ENCODE peak calls at places on chromosomes 1 and 21, in four cellular contexts. Q is H7; S is CD4-positive, CD25-positive, alpha-beta regulatory T cell; A is heart left ventricle. O is an unnamed sample.

GRCh38 chr1:12178511-12178910 is 11.7 kb downstream of the TNFRSF1B start:
- DNase-seq in S (no peak), A (no peak), Q (no peak), O (no peak)

GRCh38 chr1:20376880-20377494 is 86.3 kb downstream of the VWA5B1 start:
- DNase-seq in A (no peak), Q (peak), S (peak), O (peak)

GRCh38 chr1:111989531-111990025 is at the start of gene KCND3:
- DNase-seq in Q (peak), A (peak), S (peak), O (no peak)

GRCh38 chr21:45996311-45997204 is 15.0 kb downstream of the COL6A1 start:
- DNase-seq in A (peak), S (no peak), Q (no peak), O (no peak)

GRCh38 chr1:1004780-1005697 is 5.1 kb upstream of the HES4 start:
- DNase-seq in Q (peak), A (no peak), S (no peak), O (no peak)

GRCh38 chr1:199550384-199551067 is 477.0 kb upstream of the NR5A2 start:
- DNase-seq in A (no peak), S (no peak), Q (no peak), O (peak)

GRCh38 chr1:29754608-29755375 is 518.5 kb downstream of the PTPRU start:
- DNase-seq in S (no peak), A (no peak), Q (peak), O (no peak)

GRCh38 chr1:54464477-54465146 is 58.4 kb upstream of the SSBP3 start:
- DNase-seq in A (no peak), S (no peak), Q (no peak), O (no peak)

GRCh38 chr1:39258146-39258924 is 53.8 kb downstream of the MACF1 start:
- DNase-seq in A (peak), Q (peak), S (peak), O (peak)

GRCh38 chr1:1230656-1231399 is 973 bp downstream of the SDF4 start:
- DNase-seq in A (no peak), S (no peak), Q (no peak), O (peak)

GRCh38 chr1:155569988-155570592 is 7.5 kb upstream of the ASH1L start:
- DNase-seq in A (no peak), Q (no peak), S (no peak), O (no peak)

GRCh38 chr1:219401723-219402431 is 211.0 kb downstream of the ZC3H11B start:
- DNase-seq in Q (no peak), A (no peak), S (no peak), O (peak)

GRCh38 chr1:199684686-199685273 is 342.7 kb upstream of the NR5A2 start:
- DNase-seq in A (no peak), Q (peak), S (peak), O (peak)

GRCh38 chr21:44353200-44353970 is at the start of gene TRPM2:
- DNase-seq in S (peak), Q (peak), A (peak), O (no peak)

DNA sequence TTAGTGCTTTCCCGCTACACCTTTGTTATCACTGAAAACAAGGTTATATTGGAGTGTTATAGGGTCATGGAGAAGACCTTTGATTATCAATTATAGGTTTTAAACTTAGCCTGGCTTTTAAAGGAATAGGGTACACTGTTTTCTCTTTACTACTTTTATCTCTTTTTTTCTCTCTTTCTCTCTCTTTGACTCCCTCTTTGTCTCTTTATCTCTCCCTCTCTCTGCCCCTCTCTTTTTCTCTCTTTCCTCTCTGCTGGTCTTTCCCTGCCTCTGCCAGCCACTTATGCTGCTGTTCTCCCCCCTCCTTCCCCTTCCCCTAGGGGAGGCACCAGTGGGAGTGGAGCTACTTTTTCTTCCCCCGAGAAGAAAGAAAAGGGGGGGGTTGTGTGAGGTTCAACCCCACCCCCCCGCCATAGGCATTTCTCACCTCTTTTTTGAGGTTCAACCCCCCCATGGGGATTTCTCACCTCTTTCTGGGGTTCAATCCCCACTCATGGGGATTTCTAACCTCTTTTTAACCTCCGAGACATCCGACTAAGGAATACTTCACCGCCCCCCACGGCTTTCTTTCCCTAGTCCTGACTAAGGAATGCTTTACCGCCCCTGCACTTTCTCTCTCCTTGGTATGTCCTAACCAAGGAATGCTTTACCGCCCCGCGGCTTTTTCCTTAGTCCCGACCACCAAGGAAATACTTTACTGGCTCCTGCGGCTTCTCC is 17.2 kb upstream of the ZBTB8B start:
- DNase-seq in S (no peak), A (no peak), Q (peak), O (peak)
- H3K4me3 ChIP-seq in S (no peak), A (no peak), Q (peak), O (no peak)

DNA sequence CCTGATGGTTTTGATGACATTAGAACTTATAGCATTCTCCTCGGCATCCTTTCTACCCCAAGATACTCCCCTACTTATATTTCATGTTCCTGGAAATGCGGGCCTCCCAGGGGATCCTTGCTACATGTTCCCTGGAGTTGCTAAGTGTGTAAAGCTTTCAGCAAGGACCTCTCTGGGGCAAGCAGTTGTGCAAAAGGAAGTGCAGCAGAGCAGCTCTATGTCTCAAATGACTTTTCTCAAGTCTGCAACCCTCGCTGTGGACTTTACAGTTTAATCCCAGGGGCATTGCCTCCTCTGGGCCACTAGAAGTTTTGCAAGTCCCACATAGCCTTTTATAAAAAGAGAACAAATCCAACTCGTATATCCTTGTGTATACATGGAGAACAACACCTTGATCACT is 20.8 kb upstream of the MNDA start:
- DNase-seq in A (no peak), Q (no peak), S (no peak), O (no peak)
- H3K4me3 ChIP-seq in A (no peak), Q (no peak), S (no peak), O (no peak)

DNA sequence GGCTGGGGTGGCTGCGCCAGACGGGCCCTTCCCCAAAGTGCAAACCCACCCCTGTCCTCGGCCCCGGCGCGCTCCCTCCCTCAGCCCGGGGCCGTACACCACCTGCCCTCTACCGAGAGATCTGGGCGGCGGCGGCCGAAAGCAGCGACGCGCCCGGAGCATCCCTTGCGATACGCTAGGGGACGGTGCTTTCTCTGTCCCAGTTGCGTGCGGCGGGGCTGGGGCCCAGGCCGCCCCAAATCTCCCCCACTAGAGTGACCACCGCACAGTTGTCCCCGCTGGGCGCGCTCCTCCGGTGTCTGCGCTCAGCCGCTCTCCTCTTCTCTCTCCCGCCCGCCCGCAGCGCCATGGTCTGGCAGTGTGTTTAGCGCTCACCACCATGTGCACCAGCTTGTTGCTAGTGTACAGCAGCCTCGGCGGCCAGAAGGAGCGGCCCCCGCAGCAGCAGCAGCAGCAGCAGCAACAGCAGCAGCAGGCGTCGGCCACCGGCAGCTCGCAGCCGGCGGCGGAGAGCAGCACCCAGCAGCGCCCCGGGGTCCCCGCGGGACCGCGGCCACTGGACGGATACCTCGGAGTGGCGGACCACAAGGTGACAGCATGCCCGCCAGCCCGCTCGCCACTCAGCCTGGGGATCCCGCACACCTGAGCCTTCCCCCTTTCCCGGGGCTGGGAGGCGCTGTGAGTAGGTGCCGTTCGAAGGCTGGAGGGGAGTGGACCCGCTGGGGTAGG is 1.0 kb downstream of the ST6GALNAC5 start:
- DNase-seq in Q (peak), A (peak), S (peak), O (peak)
- H3K4me3 ChIP-seq in Q (peak), A (peak), S (no peak), O (peak)

DNA sequence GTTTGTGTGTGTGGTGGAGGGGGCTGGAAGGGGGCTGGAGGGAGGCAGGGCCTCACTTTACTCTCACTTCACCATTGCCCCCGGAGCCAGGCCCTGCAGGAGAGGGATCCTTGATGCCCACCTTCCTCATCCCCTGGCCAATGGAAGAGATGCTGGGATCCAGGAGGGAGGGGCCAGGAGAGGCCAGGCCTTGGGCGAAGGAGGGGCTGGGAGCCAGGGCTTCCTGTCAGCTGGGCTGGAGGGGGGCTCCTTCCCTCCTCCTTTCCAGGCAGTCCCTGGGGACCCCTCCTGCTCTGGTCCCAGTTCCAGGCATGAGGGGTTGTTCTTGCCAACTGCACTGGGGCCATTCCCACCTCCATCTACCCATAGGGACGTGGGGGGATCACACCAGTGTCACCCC is 5.7 kb downstream of the AHDC1 start:
- DNase-seq in S (no peak), A (peak), Q (peak), O (no peak)
- H3K4me3 ChIP-seq in S (no peak), A (no peak), Q (no peak), O (no peak)

GRCh38 chr1:64469121-64469520 is 808 bp upstream of the CACHD1 start:
- DNase-seq in A (no peak), Q (peak), S (no peak), O (no peak)
- H3K4me3 ChIP-seq in A (no peak), Q (peak), S (no peak), O (peak)

GRCh38 chr1:191371626-191372025 is 786.6 kb upstream of the RGS18 start:
- DNase-seq in Q (no peak), S (no peak), A (no peak), O (no peak)
- H3K4me3 ChIP-seq in Q (no peak), S (no peak), A (no peak), O (no peak)

GRCh38 chr1:41362357-41362721 is 1.1 kb downstream of the FOXO6 start:
- DNase-seq in A (peak), S (no peak), Q (peak), O (no peak)
- H3K4me3 ChIP-seq in A (peak), S (no peak), Q (peak), O (peak)

GRCh38 chr1:32759997-32760623 is 57.0 kb downstream of the YARS1 start:
- DNase-seq in S (no peak), Q (peak), A (no peak), O (peak)
- H3K4me3 ChIP-seq in S (no peak), Q (no peak), A (no peak), O (peak)

GRCh38 chr1:10649484-10650201 is 146.8 kb downstream of the CASZ1 start:
- DNase-seq in A (no peak), Q (peak), S (no peak), O (no peak)

GRCh38 chr1:10646347-10646861 is 150.0 kb downstream of the CASZ1 start:
- DNase-seq in Q (no peak), A (peak), S (no peak), O (peak)

GRCh38 chr1:10650591-10651216 is 145.7 kb downstream of the CASZ1 start:
- DNase-seq in Q (peak), S (no peak), A (no peak), O (no peak)

GRCh38 chr1:10647414-10648170 is 148.9 kb downstream of the CASZ1 start:
- DNase-seq in S (no peak), A (no peak), Q (no peak), O (no peak)

DNA sequence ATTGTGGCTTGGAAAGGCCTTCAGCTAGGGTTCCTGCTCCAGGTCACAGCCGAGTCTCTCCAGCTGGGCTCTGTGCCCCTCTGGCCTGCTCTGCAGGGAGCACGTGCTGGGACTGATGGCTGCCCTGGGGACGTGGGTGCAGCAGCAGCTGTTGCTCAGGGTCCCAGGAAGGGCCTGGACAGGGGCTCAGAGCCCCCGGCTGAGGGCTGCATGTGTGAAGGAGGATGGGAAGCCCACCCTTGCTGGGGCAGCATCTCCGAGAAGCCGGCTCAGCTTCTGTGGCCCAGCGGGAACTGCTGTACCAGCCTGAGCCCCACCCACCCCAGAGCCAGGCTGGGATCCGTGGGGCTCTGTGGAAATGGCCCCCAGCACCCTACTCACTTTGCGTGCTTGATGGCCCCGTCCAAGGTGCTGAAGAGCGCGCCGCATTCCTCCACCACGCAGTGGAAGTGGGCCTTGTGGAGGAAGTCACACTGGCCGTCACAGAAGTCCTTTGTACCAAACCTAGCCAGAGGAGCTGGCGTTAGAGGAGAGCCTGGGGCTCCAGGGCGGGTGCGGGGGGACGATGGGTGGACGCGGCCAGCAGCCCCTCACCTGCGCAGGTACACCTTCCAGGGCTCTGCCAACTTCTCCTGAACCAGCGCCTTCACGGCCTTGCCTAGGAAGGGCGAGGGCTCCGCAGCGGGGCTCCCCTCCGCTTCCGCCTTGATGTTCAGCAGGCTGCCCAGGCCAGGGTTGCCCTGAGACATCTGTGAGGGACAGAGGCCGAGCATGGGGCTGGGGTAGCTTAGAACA is 147.6 kb downstream of the CASZ1 start:
- DNase-seq in Q (peak), S (no peak), A (no peak), O (no peak)
- H3K4me3 ChIP-seq in Q (peak), S (no peak), A (no peak), O (no peak)

GRCh38 chr1:166693158-166693557 is 146.1 kb upstream of the POGK start:
- DNase-seq in Q (no peak), S (no peak), A (no peak), O (no peak)
- H3K4me3 ChIP-seq in Q (no peak), S (no peak), A (no peak), O (no peak)

O was measured in PC-3.